ENCODE peak calls at places on chromosomes 7 and 10, in ten cellular contexts. T is C1 segment of cervical spinal cord; S is stimulated activated CD4-positive, alpha-beta T cell treated with anti-CD3 and anti-CD28 coated beads, Interleukin-12 subunit alpha, Interleukin-12 subunit beta, amount 100 ng/mL, for 4 hours; Y is NCI-H1930; A is NCI-H774; M is foreskin fibroblast; O is 8988T; W is stimulated activated CD8-positive, alpha-beta memory T cell treated with anti-CD3 and anti-CD28 coated beads, Interleukin-2, amount 100 ng/mL, for 48 hours; P is activated naive CD8-positive, alpha-beta T cell treated with anti-CD3 and anti-CD28 coated beads, Interleukin-2, amount 50 U/mL, for 24 hours; Q is NCI-H2171. R is an unnamed sample.

GRCh38 chr7:133795061-133795460 is 332.1 kb upstream of the LRGUK start:
- DNase-seq in T (no peak), S (no peak), Y (no peak), A (peak), M (no peak), O (no peak), W (no peak), P (no peak), Q (no peak), R (no peak)

GRCh38 chr10:5292196-5292735 is 72.5 kb upstream of the UCN3 start:
- DNase-seq in T (no peak), S (peak), Y (no peak), A (no peak), M (no peak), O (no peak), W (no peak), P (no peak), Q (no peak), R (no peak)

GRCh38 chr10:97399843-97400545 is 1.1 kb downstream of the RRP12 start:
- DNase-seq in T (no peak), S (no peak), Y (no peak), A (no peak), M (no peak), O (no peak), W (no peak), P (peak), Q (no peak), R (no peak)

GRCh38 chr7:157703131-157703530 is 366.3 kb downstream of the DNAJB6 start:
- DNase-seq in T (no peak), S (no peak), Y (no peak), A (no peak), M (no peak), O (no peak), W (no peak), P (no peak), Q (no peak), R (no peak)

GRCh38 chr10:91604936-91605534 is 27.8 kb downstream of the PPP1R3C start:
- DNase-seq in T (no peak), S (no peak), Y (no peak), A (no peak), M (peak), O (no peak), W (no peak), P (no peak), Q (no peak), R (no peak)

GRCh38 chr10:74320717-74321116 is 169.7 kb downstream of the ADK start:
- DNase-seq in T (no peak), S (no peak), Y (no peak), A (no peak), M (no peak), O (no peak), W (no peak), P (no peak), Q (no peak), R (no peak)

GRCh38 chr10:89915970-89916369 is 214.6 kb downstream of the KIF20B start:
- DNase-seq in T (no peak), S (no peak), Y (no peak), A (no peak), M (no peak), O (no peak), W (no peak), P (no peak), Q (no peak), R (no peak)

GRCh38 chr7:55538538-55538937 is 33.8 kb downstream of the VOPP1 start:
- DNase-seq in T (no peak), S (no peak), Y (no peak), A (no peak), M (peak), O (no peak), W (no peak), P (no peak), Q (no peak), R (no peak)

GRCh38 chr7:39709768-39710291 is 86.5 kb downstream of the RALA start:
- DNase-seq in T (no peak), S (no peak), Y (no peak), A (no peak), M (peak), O (no peak), W (no peak), P (no peak), Q (peak), R (peak)

R was measured in DMS 273 treated with DMSO at 0.1 percent for 48 hours.